ENCODE peak calls at places on chromosomes 16 and 17, in ten cellular contexts. One of them, this sample, is unnamed.
A peak's percentile ranks its signal among the peaks of the same experiment; 100 is the strongest.

GRCh38 chr17:33055171-33055611 is 63.5 kb downstream of the SPACA3 start:
- DNase-seq in fibroblast of pulmonary artery: no peak
- DNase-seq in coronary artery: peak; percentile 28
- DNase-seq in AG09309: no peak
- DNase-seq in thoracic aorta: no peak
- DNase-seq in tibial nerve: no peak
- DNase-seq in heart right ventricle: no peak
- DNase-seq in skeletal muscle cell: no peak
- DNase-seq in left ventricle myocardium inferior: no peak
- DNase-seq in mesendoderm: peak; percentile 13
- DNase-seq in this sample: no peak

GRCh38 chr17:32349503-32349853 is 479 bp upstream of the ZNF207 start:
- DNase-seq in fibroblast of pulmonary artery: peak; percentile 27
- DNase-seq in coronary artery: no peak
- DNase-seq in AG09309: no peak
- DNase-seq in thoracic aorta: no peak
- DNase-seq in tibial nerve: peak; percentile 21
- DNase-seq in heart right ventricle: no peak
- DNase-seq in skeletal muscle cell: no peak
- DNase-seq in left ventricle myocardium inferior: no peak
- DNase-seq in mesendoderm: peak; percentile 29
- DNase-seq in this sample: no peak

GRCh38 chr17:12547829-12548228 is 117.9 kb upstream of the MYOCD start:
- DNase-seq in fibroblast of pulmonary artery: no peak
- DNase-seq in coronary artery: no peak
- DNase-seq in AG09309: no peak
- DNase-seq in thoracic aorta: no peak
- DNase-seq in tibial nerve: no peak
- DNase-seq in heart right ventricle: no peak
- DNase-seq in skeletal muscle cell: no peak
- DNase-seq in left ventricle myocardium inferior: no peak
- DNase-seq in mesendoderm: no peak
- DNase-seq in this sample: no peak

GRCh38 chr17:596763-597644 is 117.6 kb downstream of the VPS53 start:
- DNase-seq in fibroblast of pulmonary artery: peak; percentile 59
- DNase-seq in coronary artery: no peak
- DNase-seq in AG09309: no peak
- DNase-seq in thoracic aorta: no peak
- DNase-seq in tibial nerve: no peak
- DNase-seq in heart right ventricle: no peak
- DNase-seq in skeletal muscle cell: peak; percentile 65
- DNase-seq in left ventricle myocardium inferior: no peak
- DNase-seq in mesendoderm: no peak
- DNase-seq in this sample: no peak

GRCh38 chr17:2916362-2916928 is 120.2 kb downstream of the RAP1GAP2 start:
- DNase-seq in fibroblast of pulmonary artery: no peak
- DNase-seq in coronary artery: no peak
- DNase-seq in AG09309: no peak
- DNase-seq in thoracic aorta: no peak
- DNase-seq in tibial nerve: no peak
- DNase-seq in heart right ventricle: no peak
- DNase-seq in skeletal muscle cell: no peak
- DNase-seq in left ventricle myocardium inferior: no peak
- DNase-seq in mesendoderm: no peak
- DNase-seq in this sample: no peak

GRCh38 chr16:89864421-89864820 is 9.0 kb upstream of the TCF25 start:
- DNase-seq in fibroblast of pulmonary artery: peak; percentile 20
- DNase-seq in coronary artery: no peak
- DNase-seq in AG09309: no peak
- DNase-seq in thoracic aorta: no peak
- DNase-seq in tibial nerve: no peak
- DNase-seq in heart right ventricle: no peak
- DNase-seq in skeletal muscle cell: no peak
- DNase-seq in left ventricle myocardium inferior: no peak
- DNase-seq in mesendoderm: no peak
- DNase-seq in this sample: no peak

GRCh38 chr17:66811683-66812054 is 23.2 kb upstream of the CACNG5 start:
- DNase-seq in fibroblast of pulmonary artery: no peak
- DNase-seq in coronary artery: no peak
- DNase-seq in AG09309: no peak
- DNase-seq in thoracic aorta: no peak
- DNase-seq in tibial nerve: no peak
- DNase-seq in heart right ventricle: no peak
- DNase-seq in skeletal muscle cell: no peak
- DNase-seq in left ventricle myocardium inferior: no peak
- DNase-seq in mesendoderm: no peak
- DNase-seq in this sample: no peak

GRCh38 chr16:2142942-2143868 is 5.2 kb upstream of the RAB26 start:
- DNase-seq in fibroblast of pulmonary artery: no peak
- DNase-seq in coronary artery: no peak
- DNase-seq in AG09309: no peak
- DNase-seq in thoracic aorta: no peak
- DNase-seq in tibial nerve: no peak
- DNase-seq in heart right ventricle: no peak
- DNase-seq in skeletal muscle cell: no peak
- DNase-seq in left ventricle myocardium inferior: no peak
- DNase-seq in mesendoderm: no peak
- DNase-seq in this sample: no peak

GRCh38 chr17:21286066-21286770 is 1.7 kb downstream of the MAP2K3 start:
- DNase-seq in fibroblast of pulmonary artery: peak; percentile 99
- DNase-seq in coronary artery: peak; percentile 98
- DNase-seq in AG09309: peak; percentile 97
- DNase-seq in thoracic aorta: peak; percentile 96
- DNase-seq in tibial nerve: peak; percentile 87
- DNase-seq in heart right ventricle: peak; percentile 82
- DNase-seq in skeletal muscle cell: peak; percentile 99
- DNase-seq in left ventricle myocardium inferior: peak; percentile 86
- DNase-seq in mesendoderm: peak; percentile 63
- DNase-seq in this sample: peak; percentile 96

GRCh38 chr16:12097523-12098428 is 121.2 kb downstream of the SNX29 start:
- DNase-seq in fibroblast of pulmonary artery: peak; percentile 37
- DNase-seq in coronary artery: no peak
- DNase-seq in AG09309: peak; percentile 62
- DNase-seq in thoracic aorta: no peak
- DNase-seq in tibial nerve: peak; percentile 36
- DNase-seq in heart right ventricle: no peak
- DNase-seq in skeletal muscle cell: peak; percentile 43
- DNase-seq in left ventricle myocardium inferior: peak; percentile 32
- DNase-seq in mesendoderm: peak; percentile 50
- DNase-seq in this sample: peak; percentile 65

GRCh38 chr17:65254166-65254565 is 117.0 kb downstream of the RGS9 start:
- DNase-seq in fibroblast of pulmonary artery: peak; percentile 44
- DNase-seq in coronary artery: no peak
- DNase-seq in AG09309: no peak
- DNase-seq in thoracic aorta: no peak
- DNase-seq in tibial nerve: no peak
- DNase-seq in heart right ventricle: no peak
- DNase-seq in skeletal muscle cell: no peak
- DNase-seq in left ventricle myocardium inferior: no peak
- DNase-seq in mesendoderm: no peak
- DNase-seq in this sample: no peak

GRCh38 chr16:89449726-89450335 is 40.5 kb downstream of the ANKRD11 start:
- DNase-seq in fibroblast of pulmonary artery: peak; percentile 47
- DNase-seq in coronary artery: no peak
- DNase-seq in AG09309: no peak
- DNase-seq in thoracic aorta: no peak
- DNase-seq in tibial nerve: no peak
- DNase-seq in heart right ventricle: no peak
- DNase-seq in skeletal muscle cell: no peak
- DNase-seq in left ventricle myocardium inferior: no peak
- DNase-seq in mesendoderm: peak; percentile 74
- DNase-seq in this sample: no peak

GRCh38 chr17:19292377-19292711 is 55.2 kb downstream of the EPN2 start:
- DNase-seq in fibroblast of pulmonary artery: no peak
- DNase-seq in coronary artery: no peak
- DNase-seq in AG09309: no peak
- DNase-seq in thoracic aorta: no peak
- DNase-seq in tibial nerve: no peak
- DNase-seq in heart right ventricle: no peak
- DNase-seq in skeletal muscle cell: no peak
- DNase-seq in left ventricle myocardium inferior: no peak
- DNase-seq in mesendoderm: no peak
- DNase-seq in this sample: no peak

GRCh38 chr17:60141111-60142018 is 8.4 kb upstream of the CA4 start:
- DNase-seq in fibroblast of pulmonary artery: peak; percentile 45
- DNase-seq in coronary artery: no peak
- DNase-seq in AG09309: no peak
- DNase-seq in thoracic aorta: no peak
- DNase-seq in tibial nerve: no peak
- DNase-seq in heart right ventricle: no peak
- DNase-seq in skeletal muscle cell: no peak
- DNase-seq in left ventricle myocardium inferior: no peak
- DNase-seq in mesendoderm: no peak
- DNase-seq in this sample: no peak

GRCh38 chr16:15494231-15494630 is 59.8 kb downstream of the BMERB1 start:
- DNase-seq in fibroblast of pulmonary artery: peak; percentile 27
- DNase-seq in coronary artery: peak; percentile 3
- DNase-seq in AG09309: no peak
- DNase-seq in thoracic aorta: no peak
- DNase-seq in tibial nerve: no peak
- DNase-seq in heart right ventricle: no peak
- DNase-seq in skeletal muscle cell: peak; percentile 8
- DNase-seq in left ventricle myocardium inferior: no peak
- DNase-seq in mesendoderm: no peak
- DNase-seq in this sample: no peak

GRCh38 chr16:56998352-56998751 is 9.0 kb downstream of the NLRC5 start:
- DNase-seq in fibroblast of pulmonary artery: no peak
- DNase-seq in coronary artery: no peak
- DNase-seq in AG09309: no peak
- DNase-seq in thoracic aorta: no peak
- DNase-seq in tibial nerve: no peak
- DNase-seq in heart right ventricle: no peak
- DNase-seq in skeletal muscle cell: no peak
- DNase-seq in left ventricle myocardium inferior: no peak
- DNase-seq in mesendoderm: no peak
- DNase-seq in this sample: no peak

GRCh38 chr16:21950782-21951521 is 2.2 kb upstream of the UQCRC2 start:
- DNase-seq in fibroblast of pulmonary artery: peak; percentile 63
- DNase-seq in coronary artery: no peak
- DNase-seq in AG09309: no peak
- DNase-seq in thoracic aorta: no peak
- DNase-seq in tibial nerve: peak; percentile 8
- DNase-seq in heart right ventricle: no peak
- DNase-seq in skeletal muscle cell: no peak
- DNase-seq in left ventricle myocardium inferior: no peak
- DNase-seq in mesendoderm: peak; percentile 26
- DNase-seq in this sample: no peak

GRCh38 chr16:86680137-86680536 is 101.8 kb downstream of the FOXL1 start:
- DNase-seq in fibroblast of pulmonary artery: peak; percentile 82
- DNase-seq in coronary artery: no peak
- DNase-seq in AG09309: peak; percentile 76
- DNase-seq in thoracic aorta: no peak
- DNase-seq in tibial nerve: no peak
- DNase-seq in heart right ventricle: no peak
- DNase-seq in skeletal muscle cell: peak; percentile 53
- DNase-seq in left ventricle myocardium inferior: peak; percentile 44
- DNase-seq in mesendoderm: no peak
- DNase-seq in this sample: peak; percentile 56
- H3K4me3 ChIP-seq in fibroblast of pulmonary artery: no peak overlapping the region
- H3K4me3 ChIP-seq in coronary artery: peak overlapping the region; percentile 61
- H3K4me3 ChIP-seq in AG09309: no peak overlapping the region
- H3K4me3 ChIP-seq in thoracic aorta: peak overlapping the region; percentile 71
- H3K4me3 ChIP-seq in tibial nerve: no peak overlapping the region
- H3K4me3 ChIP-seq in heart right ventricle: no peak overlapping the region
- H3K4me3 ChIP-seq in skeletal muscle cell: no peak overlapping the region
- H3K4me3 ChIP-seq in left ventricle myocardium inferior: no peak overlapping the region
- H3K4me3 ChIP-seq in mesendoderm: no peak overlapping the region
- H3K4me3 ChIP-seq in this sample: no peak overlapping the region

GRCh38 chr17:76550712-76551615 is 11.1 kb downstream of the PRCD start:
- DNase-seq in fibroblast of pulmonary artery: peak; percentile 84
- DNase-seq in coronary artery: no peak
- DNase-seq in AG09309: no peak
- DNase-seq in thoracic aorta: no peak
- DNase-seq in tibial nerve: no peak
- DNase-seq in heart right ventricle: no peak
- DNase-seq in skeletal muscle cell: no peak
- DNase-seq in left ventricle myocardium inferior: no peak
- DNase-seq in mesendoderm: peak; percentile 51
- DNase-seq in this sample: no peak
- H3K4me3 ChIP-seq in fibroblast of pulmonary artery: no peak overlapping the region
- H3K4me3 ChIP-seq in coronary artery: no peak overlapping the region
- H3K4me3 ChIP-seq in AG09309: no peak overlapping the region
- H3K4me3 ChIP-seq in thoracic aorta: peak overlapping the region; percentile 30
- H3K4me3 ChIP-seq in tibial nerve: no peak overlapping the region
- H3K4me3 ChIP-seq in heart right ventricle: no peak overlapping the region
- H3K4me3 ChIP-seq in skeletal muscle cell: peak overlapping the region; percentile 20
- H3K4me3 ChIP-seq in left ventricle myocardium inferior: no peak overlapping the region
- H3K4me3 ChIP-seq in mesendoderm: no peak overlapping the region
- H3K4me3 ChIP-seq in this sample: no peak overlapping the region

GRCh38 chr17:1905190-1905919 is 75.5 kb downstream of the RPA1 start:
- DNase-seq in fibroblast of pulmonary artery: no peak
- DNase-seq in coronary artery: no peak
- DNase-seq in AG09309: no peak
- DNase-seq in thoracic aorta: no peak
- DNase-seq in tibial nerve: no peak
- DNase-seq in heart right ventricle: no peak
- DNase-seq in skeletal muscle cell: no peak
- DNase-seq in left ventricle myocardium inferior: no peak
- DNase-seq in mesendoderm: no peak
- DNase-seq in this sample: no peak
- H3K4me3 ChIP-seq in fibroblast of pulmonary artery: no peak overlapping the region
- H3K4me3 ChIP-seq in coronary artery: no peak overlapping the region
- H3K4me3 ChIP-seq in AG09309: no peak overlapping the region
- H3K4me3 ChIP-seq in thoracic aorta: no peak overlapping the region
- H3K4me3 ChIP-seq in tibial nerve: no peak overlapping the region
- H3K4me3 ChIP-seq in heart right ventricle: no peak overlapping the region
- H3K4me3 ChIP-seq in skeletal muscle cell: no peak overlapping the region
- H3K4me3 ChIP-seq in left ventricle myocardium inferior: peak overlapping the region; percentile 7
- H3K4me3 ChIP-seq in mesendoderm: no peak overlapping the region
- H3K4me3 ChIP-seq in this sample: no peak overlapping the region

DNA sequence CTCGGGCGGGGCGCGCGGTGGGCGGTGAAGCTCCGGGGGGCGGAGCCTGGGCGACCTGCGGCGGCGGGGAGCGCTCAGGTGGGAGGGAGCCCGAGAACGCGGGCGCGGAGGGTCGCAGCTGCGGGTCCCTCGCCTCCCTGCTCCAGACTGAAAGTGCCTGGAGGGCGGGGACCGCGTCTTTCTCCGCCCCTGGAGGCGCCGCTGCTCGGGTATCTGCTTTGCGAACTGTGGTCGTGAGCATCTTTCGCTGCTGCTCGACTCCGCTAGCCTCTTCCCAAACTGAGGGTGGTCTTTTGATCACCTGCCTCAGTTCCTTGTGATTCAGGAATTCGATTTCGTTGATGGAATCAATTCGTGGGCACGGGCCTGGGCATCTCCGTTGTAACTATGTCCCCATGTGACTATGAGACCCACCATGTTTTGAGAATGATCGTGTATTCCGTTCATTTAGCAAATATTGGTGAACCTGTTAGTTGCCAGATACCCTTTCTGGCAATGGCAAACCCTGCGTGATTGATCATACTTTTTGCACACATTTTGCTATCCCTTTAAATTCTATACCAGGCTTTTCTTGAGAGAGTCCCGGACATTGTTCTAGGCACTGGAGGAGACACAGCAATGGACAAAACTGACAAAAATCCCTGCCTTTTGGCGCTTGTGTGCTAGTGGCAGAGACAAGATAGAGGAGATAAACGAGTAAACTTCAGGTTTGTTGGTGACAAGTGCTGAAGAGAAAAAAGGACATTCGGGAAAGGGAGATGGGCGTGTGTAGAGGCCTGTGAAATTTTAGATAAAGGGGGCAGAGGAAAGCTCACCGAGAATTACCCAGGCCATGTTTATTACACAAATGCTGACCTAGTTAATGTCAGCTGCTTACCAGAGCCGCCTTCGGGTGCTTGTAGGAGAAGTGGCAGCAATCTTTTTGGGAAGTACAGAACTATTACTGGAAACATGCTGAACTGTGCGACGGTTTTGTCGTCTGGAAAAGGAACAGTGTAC is 913 bp downstream of the UTP18 start:
- DNase-seq in fibroblast of pulmonary artery: peak; percentile 27
- DNase-seq in coronary artery: no peak
- DNase-seq in AG09309: no peak
- DNase-seq in thoracic aorta: no peak
- DNase-seq in tibial nerve: peak; percentile 32
- DNase-seq in heart right ventricle: peak; percentile 69
- DNase-seq in skeletal muscle cell: no peak
- DNase-seq in left ventricle myocardium inferior: peak; percentile 57
- DNase-seq in mesendoderm: peak; percentile 82
- DNase-seq in this sample: no peak
- H3K4me3 ChIP-seq in fibroblast of pulmonary artery: peak overlapping the region; percentile 87
- H3K4me3 ChIP-seq in coronary artery: peak overlapping the region; percentile 86
- H3K4me3 ChIP-seq in AG09309: peak overlapping the region; percentile 66
- H3K4me3 ChIP-seq in thoracic aorta: peak overlapping the region; percentile 86
- H3K4me3 ChIP-seq in tibial nerve: peak overlapping the region; percentile 90
- H3K4me3 ChIP-seq in heart right ventricle: peak overlapping the region; percentile 91
- H3K4me3 ChIP-seq in skeletal muscle cell: peak overlapping the region; percentile 97
- H3K4me3 ChIP-seq in left ventricle myocardium inferior: peak overlapping the region; percentile 88
- H3K4me3 ChIP-seq in mesendoderm: peak overlapping the region; percentile 83
- H3K4me3 ChIP-seq in this sample: peak overlapping the region; percentile 81

This sample was measured in AG04450.